ENCODE peak calls at places on chromosomes 12 and 14, in ten cellular contexts. W is GM12878, C is body of pancreas, A is HepG2, U is upper lobe of left lung, H is MM.1S, D is transverse colon, L is coronary artery, O is esophagus squamous epithelium, V is hepatocyte. K is an unnamed sample.

GRCh38 chr12:62523619-62524018 is 57.0 kb downstream of the MON2 start:
- DNase-seq in W (no peak), C (no peak), A (no peak), U (no peak), H (no peak), D (no peak), L (no peak), O (no peak), V (no peak), K (no peak)

GRCh38 chr14:76776306-76777251 is 15.3 kb downstream of the VASH1 start:
- DNase-seq in W (no peak), C (no peak), A (peak; percentile 29), U (no peak), H (no peak), D (no peak), L (no peak), O (no peak), V (no peak), K (no peak)

GRCh38 chr14:52348796-52349195 is 34.7 kb downstream of the PTGER2 start:
- DNase-seq in W (no peak), C (no peak), A (no peak), U (no peak), H (no peak), D (no peak), L (no peak), O (no peak), V (no peak), K (no peak)

GRCh38 chr14:99573000-99573330 is 31.0 kb downstream of the CCDC85C start:
- DNase-seq in W (no peak), C (peak; percentile 23), A (no peak), U (peak; percentile 58), H (no peak), D (no peak), L (no peak), O (no peak), V (no peak), K (no peak)

GRCh38 chr14:32352631-32353030 is 23.5 kb downstream of the AKAP6 start:
- DNase-seq in W (no peak), C (no peak), A (no peak), U (no peak), H (no peak), D (no peak), L (no peak), O (no peak), V (no peak), K (no peak)

GRCh38 chr12:65612440-65612839 is 211.8 kb upstream of the HMGA2 start:
- DNase-seq in W (no peak), C (no peak), A (no peak), U (no peak), H (no peak), D (no peak), L (no peak), O (no peak), V (no peak), K (no peak)

GRCh38 chr12:110750784-110751461 is 8.2 kb upstream of the PPP1CC start:
- DNase-seq in W (no peak), C (no peak), A (no peak), U (no peak), H (no peak), D (no peak), L (no peak), O (no peak), V (no peak), K (no peak)

GRCh38 chr12:114397978-114398881 is 7.7 kb downstream of the TBX5 start:
- DNase-seq in W (no peak), C (no peak), A (no peak), U (peak; percentile 69), H (no peak), D (no peak), L (no peak), O (no peak), V (no peak), K (no peak)

GRCh38 chr12:56208014-56208413 is 13.7 kb downstream of the RNF41 start:
- DNase-seq in W (no peak), C (no peak), A (no peak), U (no peak), H (no peak), D (no peak), L (no peak), O (no peak), V (no peak), K (no peak)

GRCh38 chr12:56204275-56204674 is 15.0 kb upstream of the SMARCC2 start:
- DNase-seq in W (no peak), C (no peak), A (no peak), U (no peak), H (no peak), D (no peak), L (no peak), O (no peak), V (no peak), K (no peak)

GRCh38 chr12:56206373-56207166 is 15.2 kb downstream of the RNF41 start:
- DNase-seq in W (no peak), C (peak; percentile 71), A (peak; percentile 56), U (no peak), H (peak; percentile 46), D (peak; percentile 65), L (no peak), O (no peak), V (peak; percentile 68), K (peak; percentile 77)

GRCh38 chr12:56202838-56203237 is 13.6 kb upstream of the SMARCC2 start:
- DNase-seq in W (no peak), C (no peak), A (no peak), U (no peak), H (no peak), D (no peak), L (no peak), O (no peak), V (no peak), K (no peak)

DNA sequence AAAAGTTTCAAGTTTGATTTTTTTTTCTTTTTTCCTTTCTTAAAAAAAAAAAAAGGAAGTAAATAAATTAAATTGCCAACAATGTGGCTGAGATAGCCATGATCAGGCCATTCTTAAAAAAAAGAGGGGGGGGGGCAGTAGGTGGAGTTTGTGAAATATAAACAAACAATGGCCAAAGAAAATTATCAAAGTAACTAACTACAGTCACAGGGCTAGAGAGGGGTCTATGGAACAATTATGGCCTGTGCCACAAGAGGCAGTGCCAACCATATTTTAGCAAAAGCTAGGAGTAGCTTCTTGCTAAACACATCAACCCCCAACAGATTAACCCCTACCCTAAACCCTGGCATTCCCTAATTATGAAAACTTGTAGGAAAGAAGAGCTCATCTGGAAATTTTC is 16.2 kb upstream of the SMARCC2 start:
- DNase-seq in W (no peak), C (no peak), A (no peak), U (no peak), H (no peak), D (no peak), L (no peak), O (no peak), V (no peak), K (no peak)
- H3K27ac ChIP-seq in W (no peak overlapping the region), C (no peak overlapping the region), A (no peak overlapping the region), U (no peak overlapping the region), H (no peak overlapping the region), D (no peak overlapping the region), L (no peak overlapping the region), O (no peak overlapping the region), V (no peak overlapping the region), K (no peak overlapping the region)

DNA sequence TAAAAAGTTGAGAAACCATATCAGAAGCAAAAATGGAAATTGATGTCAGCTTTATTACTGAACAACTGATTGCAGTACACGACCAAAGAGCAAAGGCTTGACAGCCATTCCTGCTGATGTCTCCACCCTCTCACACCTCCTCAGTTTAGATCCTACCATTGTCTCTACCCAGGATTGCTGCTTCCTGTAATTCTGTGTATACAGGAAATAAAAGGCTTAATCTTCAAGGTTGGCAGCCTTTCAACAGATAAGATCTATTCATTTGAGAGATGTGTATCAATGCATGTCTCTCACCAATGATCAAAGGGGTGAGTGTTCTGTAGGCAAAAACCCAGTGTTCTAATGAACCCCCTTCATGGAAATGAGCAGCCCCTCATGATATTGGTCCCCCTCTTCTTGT is 27.0 kb downstream of the SLCO1C1 start:
- DNase-seq in W (no peak), C (no peak), A (no peak), U (no peak), H (no peak), D (peak; percentile 12), L (no peak), O (no peak), V (no peak), K (no peak)
- TF ChIP-seq CTCF in W (no peak), C (no peak), A (no peak), U (no peak), H (no peak), D (no peak), L (no peak), O (no peak), V (no peak), K (no peak)

GRCh38 chr12:124901003-124901402 is 13.4 kb downstream of the UBC start:
- DNase-seq in W (no peak), C (no peak), A (no peak), U (no peak), H (no peak), D (no peak), L (no peak), O (no peak), V (no peak), K (no peak)

GRCh38 chr12:124906606-124907261 is 7.7 kb downstream of the UBC start:
- DNase-seq in W (peak; percentile 87), C (peak; percentile 98), A (peak; percentile 93), U (no peak), H (peak; percentile 88), D (peak; percentile 95), L (no peak), O (no peak), V (peak; percentile 95), K (peak; percentile 98)

GRCh38 chr12:124909831-124910560 is 4.5 kb downstream of the UBC start:
- DNase-seq in W (no peak), C (no peak), A (no peak), U (no peak), H (no peak), D (no peak), L (no peak), O (no peak), V (peak; percentile 30), K (no peak)

GRCh38 chr12:124902916-124903315 is 11.5 kb downstream of the UBC start:
- DNase-seq in W (no peak), C (no peak), A (no peak), U (no peak), H (no peak), D (no peak), L (no peak), O (no peak), V (no peak), K (no peak)

DNA sequence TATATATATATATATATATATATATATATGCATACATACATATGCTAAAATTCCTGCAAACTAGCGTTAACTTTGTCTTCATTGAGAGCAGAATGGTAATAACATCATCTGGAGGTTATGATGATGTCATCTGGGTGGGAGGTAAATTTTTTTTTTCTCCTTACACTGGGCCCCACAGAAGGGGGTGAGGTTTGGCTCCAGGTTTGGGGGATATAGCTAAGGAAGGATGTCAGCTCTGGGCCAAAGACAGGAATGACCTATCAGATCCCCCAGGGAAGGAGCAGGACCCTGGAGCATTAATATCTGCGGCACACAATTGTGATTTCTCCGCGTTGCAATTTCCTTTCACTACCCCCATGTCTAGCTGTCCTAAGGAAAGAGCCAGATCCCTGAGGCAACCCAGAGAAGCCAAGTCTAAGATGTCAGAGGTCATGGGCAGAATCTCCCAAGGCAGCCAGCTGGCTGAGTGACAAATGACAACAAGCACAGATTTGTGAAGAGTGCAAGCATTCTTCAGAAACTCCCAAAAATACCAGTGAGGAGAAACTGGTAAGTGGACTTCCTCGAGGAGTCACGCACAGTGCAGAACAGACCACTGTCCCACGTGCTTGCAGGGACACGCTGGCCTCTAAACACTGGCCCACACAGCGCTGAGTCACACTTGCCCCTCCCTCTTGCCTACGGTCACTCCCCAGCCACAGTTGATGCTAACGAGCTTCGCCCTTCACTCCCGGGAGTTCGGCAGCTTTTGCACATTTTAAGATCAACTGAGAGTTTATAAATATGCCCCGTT is 9.9 kb downstream of the UBC start:
- DNase-seq in W (no peak), C (peak; percentile 87), A (peak; percentile 72), U (no peak), H (no peak), D (peak; percentile 86), L (peak; percentile 93), O (no peak), V (peak; percentile 88), K (peak; percentile 96)
- H3K4me3 ChIP-seq in W (no peak overlapping the region), C (no peak overlapping the region), A (no peak overlapping the region), U (no peak overlapping the region), H (no peak overlapping the region), D (peak overlapping the region; percentile 18), L (peak overlapping the region; percentile 46), O (no peak overlapping the region), V (no peak overlapping the region), K (no peak overlapping the region)

DNA sequence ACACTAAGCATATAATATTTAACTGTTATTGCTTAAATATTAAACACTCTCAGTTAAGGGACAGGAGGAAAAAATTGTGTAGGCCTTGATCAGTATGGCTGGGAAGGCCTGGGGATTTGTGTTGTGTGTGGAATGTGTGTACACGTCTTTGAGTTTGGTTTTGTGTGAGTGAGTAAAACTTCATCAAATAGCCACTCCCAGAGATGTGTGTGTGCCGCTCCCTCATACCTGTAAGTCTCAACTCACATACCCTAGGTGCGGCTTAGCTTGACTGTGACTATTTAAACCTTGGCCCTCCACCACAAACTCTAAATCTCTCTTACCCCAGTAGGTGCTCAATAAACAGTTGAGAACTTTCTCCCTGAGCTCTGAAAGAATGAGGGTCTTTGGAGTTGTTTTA is 64.3 kb downstream of the FLRT2 start:
- DNase-seq in W (no peak), C (no peak), A (no peak), U (no peak), H (no peak), D (no peak), L (no peak), O (no peak), V (no peak), K (no peak)
- H3K27ac ChIP-seq in W (no peak overlapping the region), C (no peak overlapping the region), A (no peak overlapping the region), U (no peak overlapping the region), H (no peak overlapping the region), D (no peak overlapping the region), L (no peak overlapping the region), O (no peak overlapping the region), V (no peak overlapping the region), K (no peak overlapping the region)